ENCODE peak calls at places on chromosomes 4 and X, in five cellular contexts. B is epithelial cell of esophagus; G is mesothelial cell of epicardium; K is CD4-positive, alpha-beta T cell; E is neural progenitor cell. L is an unnamed sample.

GRCh38 chrX:150854856-150855255 is 43.6 kb downstream of the CD99L2 start:
- DNase-seq in B (peak), G (no peak), K (no peak), E (no peak), L (no peak)

GRCh38 chrX:82813671-82814078 is 694.4 kb upstream of the POU3F4 start:
- DNase-seq in B (peak), G (no peak), K (no peak), E (no peak), L (no peak)

GRCh38 chr4:8488791-8489369 is 48.3 kb downstream of the TRMT44 start:
- DNase-seq in B (no peak), G (no peak), K (no peak), E (no peak), L (no peak)

GRCh38 chrX:12497832-12498591 is 293.2 kb upstream of the PRPS2 start:
- DNase-seq in B (no peak), G (no peak), K (no peak), E (peak), L (no peak)

GRCh38 chrX:24357101-24357500 is 3.3 kb upstream of the SUPT20HL1 start:
- DNase-seq in B (peak), G (no peak), K (no peak), E (no peak), L (no peak)

GRCh38 chr4:157590679-157591078 is 370.2 kb downstream of the GRIA2 start:
- DNase-seq in B (no peak), G (no peak), K (no peak), E (no peak), L (no peak)

GRCh38 chr4:109574443-109574850 is 14.4 kb downstream of the MCUB start:
- DNase-seq in B (peak), G (no peak), K (no peak), E (no peak), L (no peak)

GRCh38 chr4:184267673-184268573 is 50.2 kb upstream of the ENPP6 start:
- DNase-seq in B (peak), G (no peak), K (peak), E (no peak), L (no peak)

GRCh38 chr4:134132086-134132783 is 69.4 kb downstream of the PABPC4L start:
- DNase-seq in B (no peak), G (no peak), K (no peak), E (no peak), L (no peak)

GRCh38 chr4:38237139-38237538 is 276.9 kb downstream of the PTTG2 start:
- DNase-seq in B (peak), G (no peak), K (no peak), E (no peak), L (peak)

L was measured in 8988T.